ENCODE peak calls at places on chromosomes 5 and 9, in ten cellular contexts. One of them, this sample, is unnamed.

GRCh38 chr9:8070779-8071444 is 271.3 kb upstream of the DMAC1 start:
- DNase-seq in fibroblast of mammary gland: no peak
- DNase-seq in A549: no peak
- DNase-seq in fibroblast of pulmonary artery: no peak
- DNase-seq in cardiac fibroblast: no peak
- DNase-seq in prostate gland: no peak
- DNase-seq in AG10803: no peak
- DNase-seq in AG09309: no peak
- DNase-seq in endodermal cell: peak; percentile 71
- DNase-seq in endothelial cell of umbilical vein: no peak
- DNase-seq in this sample: no peak

GRCh38 chr5:153534102-153534501 is 43.6 kb downstream of the GRIA1 start:
- DNase-seq in fibroblast of mammary gland: peak; percentile 56
- DNase-seq in A549: no peak
- DNase-seq in fibroblast of pulmonary artery: no peak
- DNase-seq in cardiac fibroblast: no peak
- DNase-seq in prostate gland: no peak
- DNase-seq in AG10803: peak; percentile 9
- DNase-seq in AG09309: no peak
- DNase-seq in endodermal cell: no peak
- DNase-seq in endothelial cell of umbilical vein: no peak
- DNase-seq in this sample: peak; percentile 59

GRCh38 chr9:129763235-129763917 is 10.5 kb upstream of the PTGES start:
- DNase-seq in fibroblast of mammary gland: peak; percentile 94
- DNase-seq in A549: no peak
- DNase-seq in fibroblast of pulmonary artery: peak; percentile 90
- DNase-seq in cardiac fibroblast: peak; percentile 82
- DNase-seq in prostate gland: no peak
- DNase-seq in AG10803: peak; percentile 86
- DNase-seq in AG09309: peak; percentile 41
- DNase-seq in endodermal cell: no peak
- DNase-seq in endothelial cell of umbilical vein: no peak
- DNase-seq in this sample: peak; percentile 96

GRCh38 chr5:82352146-82352791 is 74.1 kb upstream of the RPS23 start:
- DNase-seq in fibroblast of mammary gland: peak; percentile 57
- DNase-seq in A549: no peak
- DNase-seq in fibroblast of pulmonary artery: no peak
- DNase-seq in cardiac fibroblast: peak; percentile 70
- DNase-seq in prostate gland: no peak
- DNase-seq in AG10803: no peak
- DNase-seq in AG09309: no peak
- DNase-seq in endodermal cell: no peak
- DNase-seq in endothelial cell of umbilical vein: peak; percentile 64
- DNase-seq in this sample: peak; percentile 30

GRCh38 chr5:38938424-38938823 is 92.6 kb downstream of the OSMR start:
- DNase-seq in fibroblast of mammary gland: no peak
- DNase-seq in A549: no peak
- DNase-seq in fibroblast of pulmonary artery: peak; percentile 25
- DNase-seq in cardiac fibroblast: peak; percentile 37
- DNase-seq in prostate gland: no peak
- DNase-seq in AG10803: peak; percentile 14
- DNase-seq in AG09309: no peak
- DNase-seq in endodermal cell: no peak
- DNase-seq in endothelial cell of umbilical vein: no peak
- DNase-seq in this sample: peak; percentile 37

GRCh38 chr5:43221502-43221901 is 29.5 kb downstream of the NIM1K start:
- DNase-seq in fibroblast of mammary gland: no peak
- DNase-seq in A549: no peak
- DNase-seq in fibroblast of pulmonary artery: no peak
- DNase-seq in cardiac fibroblast: no peak
- DNase-seq in prostate gland: no peak
- DNase-seq in AG10803: no peak
- DNase-seq in AG09309: no peak
- DNase-seq in endodermal cell: no peak
- DNase-seq in endothelial cell of umbilical vein: no peak
- DNase-seq in this sample: no peak

GRCh38 chr5:57302643-57303042 is 128.8 kb downstream of the GPBP1 start:
- DNase-seq in fibroblast of mammary gland: peak; percentile 28
- DNase-seq in A549: no peak
- DNase-seq in fibroblast of pulmonary artery: peak; percentile 48
- DNase-seq in cardiac fibroblast: peak; percentile 43
- DNase-seq in prostate gland: no peak
- DNase-seq in AG10803: peak; percentile 13
- DNase-seq in AG09309: no peak
- DNase-seq in endodermal cell: no peak
- DNase-seq in endothelial cell of umbilical vein: no peak
- DNase-seq in this sample: no peak

GRCh38 chr5:134124289-134125194 is 10.1 kb downstream of the TCF7 start:
- DNase-seq in fibroblast of mammary gland: peak; percentile 95
- DNase-seq in A549: no peak
- DNase-seq in fibroblast of pulmonary artery: no peak
- DNase-seq in cardiac fibroblast: peak; percentile 91
- DNase-seq in prostate gland: no peak
- DNase-seq in AG10803: peak; percentile 87
- DNase-seq in AG09309: peak; percentile 69
- DNase-seq in endodermal cell: no peak
- DNase-seq in endothelial cell of umbilical vein: no peak
- DNase-seq in this sample: peak; percentile 83

GRCh38 chr5:134111741-134112647 is 2.5 kb upstream of the TCF7 start:
- DNase-seq in fibroblast of mammary gland: peak; percentile 58
- DNase-seq in A549: no peak
- DNase-seq in fibroblast of pulmonary artery: no peak
- DNase-seq in cardiac fibroblast: peak; percentile 39
- DNase-seq in prostate gland: no peak
- DNase-seq in AG10803: no peak
- DNase-seq in AG09309: no peak
- DNase-seq in endodermal cell: no peak
- DNase-seq in endothelial cell of umbilical vein: no peak
- DNase-seq in this sample: peak; percentile 52

GRCh38 chr5:94893404-94894145 is 275.1 kb downstream of the SLF1 start:
- DNase-seq in fibroblast of mammary gland: peak; percentile 28
- DNase-seq in A549: no peak
- DNase-seq in fibroblast of pulmonary artery: peak; percentile 28
- DNase-seq in cardiac fibroblast: peak; percentile 47
- DNase-seq in prostate gland: no peak
- DNase-seq in AG10803: peak; percentile 7
- DNase-seq in AG09309: no peak
- DNase-seq in endodermal cell: no peak
- DNase-seq in endothelial cell of umbilical vein: no peak
- DNase-seq in this sample: peak; percentile 38

GRCh38 chr5:172943283-172943841 is 15.9 kb upstream of the RPL26L1 start:
- DNase-seq in fibroblast of mammary gland: peak; percentile 69
- DNase-seq in A549: no peak
- DNase-seq in fibroblast of pulmonary artery: peak; percentile 91
- DNase-seq in cardiac fibroblast: peak; percentile 75
- DNase-seq in prostate gland: no peak
- DNase-seq in AG10803: peak; percentile 85
- DNase-seq in AG09309: peak; percentile 69
- DNase-seq in endodermal cell: peak; percentile 90
- DNase-seq in endothelial cell of umbilical vein: no peak
- DNase-seq in this sample: peak; percentile 69

GRCh38 chr5:69083412-69083811 is 10.4 kb upstream of the SLC30A5 start:
- DNase-seq in fibroblast of mammary gland: no peak
- DNase-seq in A549: no peak
- DNase-seq in fibroblast of pulmonary artery: peak; percentile 21
- DNase-seq in cardiac fibroblast: no peak
- DNase-seq in prostate gland: no peak
- DNase-seq in AG10803: no peak
- DNase-seq in AG09309: no peak
- DNase-seq in endodermal cell: peak; percentile 72
- DNase-seq in endothelial cell of umbilical vein: no peak
- DNase-seq in this sample: no peak
- TF ChIP-seq CTCF in fibroblast of mammary gland: no peak
- TF ChIP-seq CTCF in A549: no peak
- TF ChIP-seq CTCF in fibroblast of pulmonary artery: no peak
- TF ChIP-seq CTCF in cardiac fibroblast: no peak
- TF ChIP-seq CTCF in prostate gland: no peak
- TF ChIP-seq CTCF in AG10803: no peak
- TF ChIP-seq CTCF in AG09309: no peak
- TF ChIP-seq CTCF in endodermal cell: peak; percentile 60
- TF ChIP-seq CTCF in endothelial cell of umbilical vein: no peak
- TF ChIP-seq CTCF in this sample: no peak

GRCh38 chr9:37141015-37141414 is 20.6 kb downstream of the ZCCHC7 start:
- DNase-seq in fibroblast of mammary gland: no peak
- DNase-seq in A549: no peak
- DNase-seq in fibroblast of pulmonary artery: no peak
- DNase-seq in cardiac fibroblast: no peak
- DNase-seq in prostate gland: no peak
- DNase-seq in AG10803: no peak
- DNase-seq in AG09309: no peak
- DNase-seq in endodermal cell: no peak
- DNase-seq in endothelial cell of umbilical vein: no peak
- DNase-seq in this sample: no peak

GRCh38 chr9:37149646-37150308 is 29.4 kb downstream of the ZCCHC7 start:
- DNase-seq in fibroblast of mammary gland: no peak
- DNase-seq in A549: no peak
- DNase-seq in fibroblast of pulmonary artery: no peak
- DNase-seq in cardiac fibroblast: no peak
- DNase-seq in prostate gland: no peak
- DNase-seq in AG10803: no peak
- DNase-seq in AG09309: no peak
- DNase-seq in endodermal cell: no peak
- DNase-seq in endothelial cell of umbilical vein: peak; percentile 54
- DNase-seq in this sample: no peak

GRCh38 chr9:37148181-37148580 is 27.8 kb downstream of the ZCCHC7 start:
- DNase-seq in fibroblast of mammary gland: no peak
- DNase-seq in A549: no peak
- DNase-seq in fibroblast of pulmonary artery: no peak
- DNase-seq in cardiac fibroblast: no peak
- DNase-seq in prostate gland: no peak
- DNase-seq in AG10803: no peak
- DNase-seq in AG09309: no peak
- DNase-seq in endodermal cell: no peak
- DNase-seq in endothelial cell of umbilical vein: no peak
- DNase-seq in this sample: no peak

GRCh38 chr9:37144762-37145161 is 24.4 kb downstream of the ZCCHC7 start:
- DNase-seq in fibroblast of mammary gland: peak; percentile 42
- DNase-seq in A549: no peak
- DNase-seq in fibroblast of pulmonary artery: no peak
- DNase-seq in cardiac fibroblast: peak; percentile 47
- DNase-seq in prostate gland: no peak
- DNase-seq in AG10803: no peak
- DNase-seq in AG09309: no peak
- DNase-seq in endodermal cell: no peak
- DNase-seq in endothelial cell of umbilical vein: peak; percentile 68
- DNase-seq in this sample: no peak

DNA sequence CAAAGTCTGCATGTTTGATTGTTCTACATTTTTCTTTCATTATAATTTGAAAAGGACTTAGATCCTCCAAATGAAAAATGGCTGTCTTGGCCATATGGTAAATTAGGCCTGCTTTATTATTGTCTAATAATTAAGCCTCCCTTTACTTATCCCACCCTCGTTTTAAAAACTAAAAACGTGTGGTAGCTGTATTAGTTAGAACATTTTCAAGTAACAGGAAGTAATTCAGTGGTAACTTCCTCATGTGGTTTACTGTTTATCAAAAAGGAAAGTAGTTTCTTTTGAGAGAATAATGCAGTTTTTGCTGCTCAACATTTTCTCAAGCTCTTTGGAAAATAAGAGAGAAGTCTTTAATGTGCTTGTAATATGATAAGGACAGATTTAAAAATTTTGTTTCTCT is 26.0 kb downstream of the ZCCHC7 start:
- DNase-seq in fibroblast of mammary gland: no peak
- DNase-seq in A549: no peak
- DNase-seq in fibroblast of pulmonary artery: no peak
- DNase-seq in cardiac fibroblast: no peak
- DNase-seq in prostate gland: no peak
- DNase-seq in AG10803: no peak
- DNase-seq in AG09309: no peak
- DNase-seq in endodermal cell: no peak
- DNase-seq in endothelial cell of umbilical vein: peak; percentile 66
- DNase-seq in this sample: no peak
- H3K4me3 ChIP-seq in fibroblast of mammary gland: no peak overlapping the region
- H3K4me3 ChIP-seq in A549: no peak overlapping the region
- H3K4me3 ChIP-seq in fibroblast of pulmonary artery: no peak overlapping the region
- H3K4me3 ChIP-seq in cardiac fibroblast: no peak overlapping the region
- H3K4me3 ChIP-seq in prostate gland: no peak overlapping the region
- H3K4me3 ChIP-seq in AG10803: no peak overlapping the region
- H3K4me3 ChIP-seq in AG09309: no peak overlapping the region
- H3K4me3 ChIP-seq in endodermal cell: no peak overlapping the region
- H3K4me3 ChIP-seq in endothelial cell of umbilical vein: no peak overlapping the region
- H3K4me3 ChIP-seq in this sample: no peak overlapping the region

DNA sequence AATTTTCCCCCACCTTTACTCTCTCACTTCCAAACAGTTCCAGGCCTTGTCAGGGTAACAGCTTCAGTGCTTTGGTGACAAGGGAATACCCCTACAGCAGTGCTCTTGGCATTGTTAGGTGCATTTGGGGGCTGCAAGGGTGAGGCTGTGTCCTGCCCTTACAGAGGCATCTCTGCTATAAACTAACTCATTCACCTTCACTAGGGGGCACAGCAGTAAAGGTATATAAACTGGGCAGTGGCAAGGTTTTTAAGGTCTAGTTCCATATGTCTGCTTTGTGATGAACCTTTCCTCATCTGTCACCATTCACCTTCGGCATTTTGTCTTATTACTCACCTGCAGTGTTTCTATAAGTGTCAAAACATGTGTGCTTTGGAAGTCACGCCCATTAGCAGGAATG is 79.1 kb upstream of the GPR151 start:
- DNase-seq in fibroblast of mammary gland: no peak
- DNase-seq in A549: no peak
- DNase-seq in fibroblast of pulmonary artery: no peak
- DNase-seq in cardiac fibroblast: no peak
- DNase-seq in prostate gland: no peak
- DNase-seq in AG10803: no peak
- DNase-seq in AG09309: no peak
- DNase-seq in endodermal cell: no peak
- DNase-seq in endothelial cell of umbilical vein: no peak
- DNase-seq in this sample: no peak
- TF ChIP-seq CTCF in fibroblast of mammary gland: no peak
- TF ChIP-seq CTCF in A549: no peak
- TF ChIP-seq CTCF in fibroblast of pulmonary artery: no peak
- TF ChIP-seq CTCF in cardiac fibroblast: no peak
- TF ChIP-seq CTCF in prostate gland: no peak
- TF ChIP-seq CTCF in AG10803: no peak
- TF ChIP-seq CTCF in AG09309: no peak
- TF ChIP-seq CTCF in endodermal cell: peak; percentile 56
- TF ChIP-seq CTCF in endothelial cell of umbilical vein: no peak
- TF ChIP-seq CTCF in this sample: no peak

DNA sequence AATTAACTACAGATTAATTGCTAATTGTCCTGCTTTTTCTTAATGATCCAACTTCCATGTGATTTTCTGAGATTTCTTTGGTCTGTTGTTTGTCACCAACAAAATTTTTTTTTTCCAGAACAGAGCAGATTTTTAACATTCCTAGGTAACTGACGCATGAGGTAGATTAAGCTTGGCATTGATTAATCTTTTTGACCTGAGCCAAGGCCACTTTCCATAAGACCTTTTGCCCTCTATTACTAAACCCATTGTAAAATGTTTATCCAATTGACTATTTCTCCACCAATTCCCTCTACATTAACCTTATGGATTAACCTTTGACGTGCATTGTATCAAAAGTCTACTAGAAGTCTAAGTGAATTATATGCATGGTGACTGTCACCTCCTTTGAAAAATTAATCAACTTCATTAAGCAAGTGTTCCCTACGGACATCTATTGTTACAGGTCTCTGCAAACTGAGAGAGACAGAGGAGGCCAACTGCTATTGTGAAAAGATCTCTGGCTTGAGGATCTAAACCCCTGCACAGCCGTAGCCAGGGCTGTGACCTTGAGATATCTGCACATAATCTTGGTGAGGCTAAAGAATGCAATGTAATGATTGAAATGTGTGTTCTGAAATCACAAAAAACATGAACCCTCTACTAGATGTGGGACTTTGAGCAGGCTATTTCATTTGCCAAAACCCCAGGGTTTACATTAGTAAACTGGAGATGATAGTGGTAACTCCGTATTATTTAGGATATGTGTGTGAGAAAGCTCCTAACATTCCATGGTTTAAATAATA is 632.2 kb downstream of the TLR4 start:
- DNase-seq in fibroblast of mammary gland: no peak
- DNase-seq in A549: no peak
- DNase-seq in fibroblast of pulmonary artery: no peak
- DNase-seq in cardiac fibroblast: no peak
- DNase-seq in prostate gland: no peak
- DNase-seq in AG10803: no peak
- DNase-seq in AG09309: no peak
- DNase-seq in endodermal cell: no peak
- DNase-seq in endothelial cell of umbilical vein: no peak
- DNase-seq in this sample: peak; percentile 4
- H3K4me3 ChIP-seq in fibroblast of mammary gland: no peak overlapping the region
- H3K4me3 ChIP-seq in A549: no peak overlapping the region
- H3K4me3 ChIP-seq in fibroblast of pulmonary artery: no peak overlapping the region
- H3K4me3 ChIP-seq in cardiac fibroblast: no peak overlapping the region
- H3K4me3 ChIP-seq in prostate gland: no peak overlapping the region
- H3K4me3 ChIP-seq in AG10803: no peak overlapping the region
- H3K4me3 ChIP-seq in AG09309: no peak overlapping the region
- H3K4me3 ChIP-seq in endodermal cell: no peak overlapping the region
- H3K4me3 ChIP-seq in endothelial cell of umbilical vein: no peak overlapping the region
- H3K4me3 ChIP-seq in this sample: no peak overlapping the region